ENCODE peak calls at places on chromosome 2, in five cellular contexts. K, U, C, Y and R are unnamed samples. For H3K9me3, the result is how much of the 10 kb centered on the place peaks cover.

GRCh38 chr2:198314559-198315153 is 510.3 kb downstream of the PLCL1 start:
- DNase-seq in K (peak), U (no peak), C (peak), Y (peak), R (no peak)

GRCh38 chr2:215601990-215602721 is 166.3 kb upstream of the FN1 start:
- DNase-seq in K (peak), C (no peak), U (no peak), Y (no peak), R (no peak)

GRCh38 chr2:240604939-240605716 is 18.6 kb downstream of the CAPN10 start:
- DNase-seq in K (no peak), C (no peak), Y (no peak), U (peak), R (peak)

GRCh38 chr2:229543176-229543873 is 171.0 kb downstream of the DNER start:
- DNase-seq in C (no peak), Y (no peak), K (no peak), U (no peak), R (no peak)

GRCh38 chr2:194714541-194714940 is 942.5 kb upstream of the SLC39A10 start:
- DNase-seq in C (no peak), Y (no peak), U (no peak), K (no peak), R (no peak)

GRCh38 chr2:160612266-160612864 is 118.8 kb upstream of the RBMS1 start:
- DNase-seq in C (no peak), K (peak), Y (no peak), U (no peak), R (no peak)

GRCh38 chr2:28591711-28592365 is 96.0 kb downstream of the PLB1 start:
- DNase-seq in Y (no peak), U (no peak), C (no peak), K (no peak), R (no peak)

GRCh38 chr2:46848446-46848845 is 67.2 kb downstream of the MCFD2 start:
- DNase-seq in Y (no peak), U (no peak), K (no peak), C (peak), R (no peak)

GRCh38 chr2:141534671-141535359 is 596.0 kb downstream of the LRP1B start:
- DNase-seq in K (no peak), U (no peak), Y (no peak), C (no peak), R (no peak)

GRCh38 chr2:173090973-173091660 is 15.5 kb downstream of the MAP3K20 start:
- DNase-seq in U (peak), Y (no peak), C (no peak), K (no peak), R (no peak)

GRCh38 chr2:28544405-28544914 is 48.6 kb downstream of the PLB1 start:
- DNase-seq in Y (peak), C (no peak), U (no peak), K (no peak), R (no peak)

GRCh38 chr2:175019566-175020327 is 14.6 kb upstream of the CHN1 start:
- DNase-seq in Y (no peak), U (no peak), C (no peak), K (no peak), R (no peak)

GRCh38 chr2:144921131-144921530 is 401.2 kb upstream of the ZEB2 start:
- DNase-seq in U (no peak), C (no peak), K (no peak), Y (no peak), R (no peak)

GRCh38 chr2:43238176-43238575 is 11.8 kb upstream of the ZFP36L2 start:
- DNase-seq in U (no peak), K (peak), C (no peak), Y (no peak), R (no peak)

GRCh38 chr2:47309952-47310800 is 92.8 kb upstream of the MSH2 start:
- DNase-seq in Y (no peak), K (peak), U (no peak), C (peak), R (no peak)

GRCh38 chr2:3518496-3519254 is 656 bp downstream of the ADI1 start:
- DNase-seq in K (peak), C (peak), U (peak), Y (peak), R (peak)

GRCh38 chr2:46135230-46135555 is 162.0 kb upstream of the EPAS1 start:
- DNase-seq in U (no peak), C (no peak), K (no peak), Y (no peak), R (peak)

GRCh38 chr2:159801925-159802324 is 3.9 kb upstream of the CD302 start:
- DNase-seq in K (no peak), C (no peak), U (no peak), Y (no peak), R (no peak)

GRCh38 chr2:19592197-19592596 is 233.8 kb upstream of the OSR1 start:
- DNase-seq in C (no peak), K (no peak), Y (no peak), U (no peak), R (no peak)

GRCh38 chr2:197615033-197615652 is 60.2 kb downstream of the RFTN2 start:
- DNase-seq in C (peak), K (no peak), U (no peak), Y (no peak), R (no peak)

GRCh38 chr2:55408098-55408882 is 11.4 kb downstream of the CCDC88A start:
- DNase-seq in C (no peak), K (peak), Y (no peak), U (no peak), R (no peak)

GRCh38 chr2:47535073-47535472 is 132.1 kb downstream of the MSH2 start:
- DNase-seq in K (no peak), Y (no peak), C (no peak), U (no peak), R (no peak)

GRCh38 chr2:46601328-46601963 is 122.1 kb downstream of the TMEM247 start:
- DNase-seq in K (peak), C (peak), Y (peak), U (no peak), R (no peak)

GRCh38 chr2:236646441-236646840 is 76.8 kb downstream of the ACKR3 start:
- DNase-seq in Y (no peak), C (no peak), K (no peak), U (no peak), R (no peak)

GRCh38 chr2:207163053-207163814 is 2.5 kb downstream of the KLF7 start:
- DNase-seq in K (peak), C (no peak), U (no peak), Y (no peak), R (peak)

GRCh38 chr2:222939208-222939846 is 78.5 kb downstream of the ACSL3 start:
- DNase-seq in U (no peak), K (peak), C (peak), Y (peak), R (no peak)

GRCh38 chr2:218229851-218230250 is 12.9 kb downstream of the ARPC2 start:
- DNase-seq in Y (no peak), C (no peak), K (no peak), U (no peak), R (no peak)

DNA sequence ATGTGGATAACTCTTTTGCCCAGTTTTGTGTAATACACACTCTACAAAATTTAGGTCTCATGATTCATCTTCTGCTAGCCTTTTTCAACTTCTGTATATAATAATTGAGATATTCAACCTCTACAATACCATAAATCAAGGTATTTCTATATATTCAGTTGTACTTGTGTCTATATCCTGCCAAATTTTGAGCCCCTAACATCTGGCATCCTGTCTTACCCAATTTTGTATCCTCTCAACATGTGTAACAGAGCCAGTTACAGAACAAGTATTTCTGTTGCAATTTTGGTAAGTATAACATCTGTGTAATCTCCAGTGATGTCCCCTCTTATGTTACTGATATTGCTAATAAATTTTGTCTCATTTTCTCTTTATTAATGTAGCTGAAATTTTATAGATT is 145.8 kb downstream of the TRIB2 start:
- DNase-seq in Y (no peak), C (no peak), U (no peak), K (no peak), R (no peak)
- H3K9me3 ChIP-seq in Y (under half), C (under half), U (under half), K (under half), R (under half)

GRCh38 chr2:234496835-234497591 is at the start of gene ARL4C:
- DNase-seq in K (peak), Y (peak), C (peak), U (peak), R (peak)

GRCh38 chr2:234497592-234498023 is 727 bp upstream of the ARL4C start:
- DNase-seq in K (no peak), C (no peak), Y (no peak), U (no peak), R (no peak)

GRCh38 chr2:234502285-234502918 is 5.5 kb upstream of the ARL4C start:
- DNase-seq in U (no peak), C (no peak), K (peak), Y (no peak), R (no peak)

GRCh38 chr2:234502919-234503285 is 6.0 kb upstream of the ARL4C start:
- DNase-seq in K (no peak), Y (no peak), C (no peak), U (no peak), R (no peak)

DNA sequence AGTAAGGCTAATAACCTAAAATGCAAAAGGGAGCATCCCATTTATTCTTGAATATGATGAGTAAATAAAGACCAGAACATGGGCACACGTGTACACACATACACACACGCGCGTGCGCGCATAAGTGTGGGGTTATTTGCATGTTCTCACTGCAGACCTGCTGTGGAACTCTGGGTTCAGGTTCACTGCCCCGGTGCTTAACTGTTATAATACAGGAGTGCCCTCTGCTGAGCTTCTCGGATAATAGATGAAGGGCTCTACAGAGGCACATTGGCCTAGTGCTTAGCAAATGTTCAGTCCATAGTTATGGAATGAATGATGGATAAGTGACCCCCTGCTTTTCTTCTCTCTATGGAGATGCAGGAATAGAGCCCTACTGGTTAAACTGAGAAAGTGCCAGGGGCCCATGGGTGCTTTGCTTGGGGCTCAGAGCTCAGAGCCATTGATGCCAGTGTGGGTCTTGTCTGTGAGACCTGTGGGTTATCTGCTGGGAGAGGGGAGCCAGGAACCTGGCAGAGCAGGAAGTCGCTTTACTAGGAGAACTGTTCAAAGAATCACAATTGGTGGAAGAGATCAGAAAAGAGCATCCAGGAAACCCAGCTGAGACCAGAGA is 3.6 kb upstream of the ARL4C start:
- DNase-seq in K (peak), U (peak), C (peak), Y (peak), R (no peak)
- TF ChIP-seq CTCF in K (peak), U (peak), C (peak), Y (peak), R (no peak)

DNA sequence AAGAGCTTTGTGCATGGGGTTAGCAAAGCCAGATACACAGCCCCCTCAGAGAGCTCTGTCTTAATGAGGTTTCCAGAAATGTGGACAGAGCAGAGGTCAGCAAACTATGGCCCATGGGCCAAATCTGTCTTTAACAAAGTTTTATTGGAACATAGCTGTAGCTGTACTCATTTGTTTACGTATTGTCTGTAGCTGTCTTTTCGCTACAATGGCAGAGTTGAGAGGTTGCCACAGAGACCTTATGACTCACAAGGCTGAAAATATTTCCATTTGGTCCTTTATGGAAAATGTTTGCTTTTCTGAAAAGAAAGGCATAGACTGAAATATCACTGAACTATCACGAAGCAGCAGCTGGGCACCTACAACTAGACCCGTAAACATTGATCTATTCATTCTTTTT is 841.8 kb downstream of the SLC4A3 start:
- DNase-seq in K (peak), Y (no peak), C (no peak), U (no peak), R (no peak)
- H3K9me3 ChIP-seq in K (under half), Y (under half), C (under half), U (under half), R (under half)

DNA sequence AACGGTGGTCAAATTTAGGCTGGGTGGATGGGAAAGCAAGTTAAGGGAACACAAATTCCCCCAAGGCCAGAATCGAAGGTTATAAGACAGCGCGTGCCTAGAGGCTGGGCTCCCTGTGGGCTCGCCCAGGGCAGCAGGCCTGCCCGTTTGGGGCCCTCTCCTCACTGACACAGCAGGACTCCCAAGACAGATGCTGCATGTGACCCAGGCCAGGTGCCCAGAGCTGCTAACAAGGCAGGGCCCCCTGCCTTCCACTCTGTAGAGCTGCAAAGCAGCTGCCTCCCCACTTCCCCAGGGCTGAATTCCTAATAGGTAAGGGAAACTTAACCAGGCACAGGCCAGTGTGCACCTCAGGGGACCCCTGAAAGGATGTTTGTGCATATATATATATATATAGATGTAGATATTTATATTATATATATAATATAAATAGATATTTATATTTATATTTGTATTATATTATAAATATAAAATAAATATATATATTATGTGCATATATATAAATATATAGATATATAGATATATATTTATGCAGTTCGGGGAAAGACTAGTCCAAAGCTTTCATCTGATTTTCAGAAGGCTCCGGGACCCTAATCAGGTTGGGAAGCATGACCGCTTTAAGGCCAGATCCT is 43.7 kb downstream of the TMEM37 start:
- DNase-seq in K (no peak), U (no peak), Y (peak), C (peak), R (no peak)
- TF ChIP-seq CTCF in K (no peak), U (no peak), Y (no peak), C (peak), R (no peak)

GRCh38 chr2:86556508-86556907 is 6.7 kb downstream of the CHMP3 start:
- DNase-seq in C (no peak), U (no peak), Y (no peak), K (no peak), R (no peak)

DNA sequence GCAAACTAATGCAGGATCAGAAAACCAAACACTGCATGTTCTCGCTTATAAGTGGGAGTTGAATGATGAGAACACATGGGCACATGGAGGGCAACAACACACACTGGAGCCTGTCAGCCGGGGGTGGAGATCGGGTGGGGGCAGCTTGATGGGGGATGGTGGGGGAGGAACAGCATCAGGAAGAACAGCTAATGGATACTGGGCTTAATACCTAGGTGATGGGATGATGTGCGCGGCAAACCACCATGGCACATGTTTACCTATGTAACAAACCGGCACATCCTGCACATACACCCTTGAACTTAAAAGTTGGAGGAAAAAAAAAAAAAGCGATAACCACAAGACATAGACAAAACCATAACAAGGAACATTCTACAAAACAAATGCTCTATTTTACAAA is 10.4 kb downstream of the CHMP3 start:
- DNase-seq in C (no peak), K (no peak), U (no peak), Y (no peak), R (no peak)
- H3K9me3 ChIP-seq in C (under half), K (under half), U (under half), Y (under half), R (under half)

GRCh38 chr2:238030422-238031155 is 30.2 kb upstream of the SCLY start:
- DNase-seq in U (no peak), K (no peak), Y (no peak), C (no peak), R (no peak)
- TF ChIP-seq CTCF in U (no peak), K (no peak), Y (no peak), C (peak), R (no peak)

GRCh38 chr2:181683518-181684453 is 3.5 kb upstream of the NEUROD1 start:
- DNase-seq in K (no peak), C (no peak), Y (peak), U (no peak), R (no peak)
- H3K9me3 ChIP-seq in K (under half), C (under half), Y (under half), U (under half), R (under half)

DNA sequence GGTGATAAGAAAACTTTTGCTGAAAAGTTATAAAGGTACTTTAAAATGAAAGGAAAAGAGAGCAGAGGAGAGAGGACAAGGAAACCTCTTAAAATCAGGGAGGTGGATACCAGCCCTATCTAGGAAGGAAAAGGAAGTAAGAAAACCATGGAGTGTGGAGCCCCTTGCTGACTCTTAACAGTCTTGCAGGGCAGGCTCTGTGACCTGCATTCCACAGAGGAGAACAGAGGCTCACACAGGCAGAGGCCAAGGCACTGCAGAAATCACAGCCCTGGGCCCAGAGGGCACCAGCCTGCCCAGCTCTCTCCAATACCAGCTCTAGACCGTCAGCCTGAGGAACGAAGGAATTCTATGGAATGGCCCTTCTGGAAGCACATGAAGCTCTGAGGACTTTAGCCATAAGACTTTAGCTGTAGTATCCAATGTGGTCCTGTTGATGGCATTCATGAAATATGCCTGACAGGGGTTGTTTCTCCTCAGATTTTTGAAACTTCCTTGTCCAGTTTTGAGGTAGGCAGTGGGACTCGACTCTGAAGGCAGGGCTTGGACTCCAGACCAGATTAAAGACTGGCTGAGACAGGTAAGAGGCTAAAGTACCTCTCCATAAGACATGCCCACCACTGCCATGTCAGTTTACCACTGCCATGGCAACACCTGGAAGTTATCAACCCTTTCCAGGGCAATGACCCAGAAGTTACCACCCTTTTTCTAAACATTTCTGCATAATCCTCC is 216.3 kb downstream of the ANAPC1 start:
- DNase-seq in K (peak), C (no peak), Y (peak), U (no peak), R (peak)
- TF ChIP-seq CTCF in K (peak), C (no peak), Y (peak), U (peak), R (peak)

GRCh38 chr2:16251511-16252205 is 311.3 kb downstream of the MYCN start:
- DNase-seq in K (no peak), Y (peak), U (no peak), C (no peak), R (no peak)

GRCh38 chr2:16254356-16254965 is 314.1 kb downstream of the MYCN start:
- DNase-seq in C (no peak), Y (no peak), K (no peak), U (no peak), R (no peak)

GRCh38 chr2:16252891-16253290 is 312.5 kb downstream of the MYCN start:
- DNase-seq in C (no peak), Y (no peak), K (no peak), U (no peak), R (no peak)

GRCh38 chr2:16252251-16252650 is 311.9 kb downstream of the MYCN start:
- DNase-seq in U (no peak), Y (no peak), K (no peak), C (no peak), R (no peak)

GRCh38 chr2:16253291-16253690 is 312.9 kb downstream of the MYCN start:
- DNase-seq in K (no peak), Y (no peak), C (no peak), U (no peak), R (no peak)
- H3K9me3 ChIP-seq in K (under half), Y (under half), C (under half), U (under half), R (under half)